ENCODE peak calls at places on chromosomes 7 and 10, in nine cellular contexts. C is heart left ventricle; V is H1; O is sigmoid colon; T is colonic mucosa; K is A549; L is mammary epithelial cell; W is effector memory CD4-positive, alpha-beta T cell; G is spleen. Q is an unnamed sample. For H3K4me1, the result is how much of the 10 kb centered on the place peaks cover.

GRCh38 chr7:4681922-4682620 is at the start of gene FOXK1:
- DNase-seq in C (peak), V (peak), O (peak), T (peak), K (peak), L (peak), W (peak), G (peak), Q (peak)

GRCh38 chr10:1266033-1266802 is 210.0 kb downstream of the WDR37 start:
- DNase-seq in C (no peak), V (no peak), O (no peak), T (no peak), K (no peak), L (no peak), W (no peak), G (peak), Q (no peak)

GRCh38 chr7:16060492-16060891 is 360.8 kb downstream of the CRPPA start:
- DNase-seq in C (no peak), V (no peak), O (no peak), T (no peak), K (no peak), L (no peak), W (no peak), G (no peak), Q (no peak)

GRCh38 chr7:87312215-87312865 is 33.1 kb upstream of the CROT start:
- DNase-seq in C (peak), V (peak), O (no peak), T (peak), K (peak), L (peak), W (peak), G (no peak), Q (peak)

GRCh38 chr7:121126201-121126600 is 137.7 kb downstream of the CPED1 start:
- DNase-seq in C (no peak), V (no peak), O (no peak), T (no peak), K (no peak), L (no peak), W (no peak), G (no peak), Q (no peak)

GRCh38 chr7:105691692-105692564 is 110.6 kb upstream of the EFCAB10 start:
- DNase-seq in C (peak), V (no peak), O (peak), T (peak), K (no peak), L (peak), W (peak), G (peak), Q (no peak)

GRCh38 chr7:26436996-26437547 is 145.4 kb downstream of the SNX10 start:
- DNase-seq in C (no peak), V (no peak), O (no peak), T (no peak), K (no peak), L (no peak), W (no peak), G (no peak), Q (no peak)

GRCh38 chr10:118430190-118430589 is 88.1 kb upstream of the FAM204A start:
- DNase-seq in C (no peak), V (no peak), O (no peak), T (no peak), K (no peak), L (no peak), W (no peak), G (no peak), Q (no peak)

GRCh38 chr7:123355576-123356195 is 155.9 kb upstream of the SLC13A1 start:
- DNase-seq in C (no peak), V (no peak), O (no peak), T (no peak), K (no peak), L (peak), W (no peak), G (no peak), Q (peak)

GRCh38 chr10:119817991-119818888 is 54.4 kb downstream of the MCMBP start:
- DNase-seq in C (peak), V (peak), O (peak), T (peak), K (no peak), L (no peak), W (no peak), G (peak), Q (peak)

GRCh38 chr7:155874010-155874409 is 61.7 kb upstream of the SHH start:
- DNase-seq in C (no peak), V (peak), O (peak), T (no peak), K (no peak), L (no peak), W (no peak), G (peak), Q (no peak)

GRCh38 chr10:47381427-47382379 is 2.4 kb downstream of the ZNF488 start:
- DNase-seq in C (peak), V (peak), O (peak), T (peak), K (no peak), L (no peak), W (no peak), G (no peak), Q (no peak)

GRCh38 chr10:4383683-4384082 is 442.3 kb upstream of the AKR1E2 start:
- DNase-seq in C (no peak), V (no peak), O (no peak), T (no peak), K (no peak), L (no peak), W (no peak), G (no peak), Q (no peak)

GRCh38 chr10:34690403-34691049 is 124.6 kb downstream of the PARD3 start:
- DNase-seq in C (no peak), V (no peak), O (no peak), T (peak), K (no peak), L (no peak), W (no peak), G (no peak), Q (no peak)

GRCh38 chr10:71860243-71861029 is 9.4 kb upstream of the PSAP start:
- DNase-seq in C (peak), V (peak), O (peak), T (peak), K (peak), L (peak), W (no peak), G (peak), Q (peak)

GRCh38 chr7:119413314-119413805 is 859.6 kb upstream of the KCND2 start:
- DNase-seq in C (no peak), V (no peak), O (peak), T (no peak), K (no peak), L (no peak), W (no peak), G (peak), Q (no peak)

GRCh38 chr10:67771200-67771599 is 66.8 kb downstream of the DNAJC12 start:
- DNase-seq in C (no peak), V (no peak), O (no peak), T (no peak), K (no peak), L (no peak), W (no peak), G (no peak), Q (no peak)

GRCh38 chr10:27526242-27526641 is 22.1 kb downstream of the RAB18 start:
- DNase-seq in C (no peak), V (no peak), O (no peak), T (no peak), K (no peak), L (no peak), W (no peak), G (no peak), Q (no peak)

GRCh38 chr10:100122780-100123179 is 41.1 kb upstream of the CPN1 start:
- DNase-seq in C (no peak), V (no peak), O (no peak), T (no peak), K (no peak), L (no peak), W (no peak), G (no peak), Q (no peak)

GRCh38 chr10:4512557-4513286 is 313.3 kb upstream of the AKR1E2 start:
- DNase-seq in C (peak), V (no peak), O (peak), T (peak), K (peak), L (peak), W (no peak), G (no peak), Q (peak)

GRCh38 chr10:4051011-4051407 is 266.0 kb upstream of the KLF6 start:
- DNase-seq in C (no peak), V (no peak), O (peak), T (no peak), K (no peak), L (no peak), W (no peak), G (no peak), Q (no peak)

GRCh38 chr10:90314718-90315117 is 543.1 kb downstream of the HTR7 start:
- DNase-seq in C (no peak), V (no peak), O (no peak), T (no peak), K (no peak), L (no peak), W (no peak), G (no peak), Q (no peak)

GRCh38 chr10:132713421-132714095 is 72.4 kb downstream of the NKX6-2 start:
- DNase-seq in C (no peak), V (no peak), O (peak), T (no peak), K (no peak), L (no peak), W (no peak), G (peak), Q (peak)

DNA sequence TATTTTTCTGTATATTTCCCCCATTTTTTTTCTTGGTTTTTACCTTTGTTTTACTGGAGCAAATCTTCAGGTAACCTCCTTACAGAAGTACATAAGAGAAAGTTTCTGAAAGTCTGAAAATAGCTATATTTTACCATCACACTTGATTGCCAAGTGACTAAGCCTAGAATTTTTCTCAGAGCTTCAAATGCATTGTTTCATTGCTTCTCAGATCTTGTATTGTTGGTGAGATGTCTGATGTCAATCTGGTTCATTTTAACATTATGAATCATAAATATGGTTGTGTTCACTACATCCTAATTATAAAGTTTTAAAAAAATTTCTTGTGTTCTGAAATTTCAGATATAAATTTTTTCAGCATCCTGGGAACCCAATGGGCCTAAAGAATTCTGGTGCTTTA is 228.2 kb downstream of the AHR start:
- DNase-seq in C (no peak), V (no peak), O (no peak), T (no peak), K (no peak), L (peak), W (no peak), G (no peak), Q (no peak)
- H3K4me1 ChIP-seq in C (under half), V (under half), O (under half), T (under half), K (under half), L (under half), W (under half), G (under half), Q (under half)

DNA sequence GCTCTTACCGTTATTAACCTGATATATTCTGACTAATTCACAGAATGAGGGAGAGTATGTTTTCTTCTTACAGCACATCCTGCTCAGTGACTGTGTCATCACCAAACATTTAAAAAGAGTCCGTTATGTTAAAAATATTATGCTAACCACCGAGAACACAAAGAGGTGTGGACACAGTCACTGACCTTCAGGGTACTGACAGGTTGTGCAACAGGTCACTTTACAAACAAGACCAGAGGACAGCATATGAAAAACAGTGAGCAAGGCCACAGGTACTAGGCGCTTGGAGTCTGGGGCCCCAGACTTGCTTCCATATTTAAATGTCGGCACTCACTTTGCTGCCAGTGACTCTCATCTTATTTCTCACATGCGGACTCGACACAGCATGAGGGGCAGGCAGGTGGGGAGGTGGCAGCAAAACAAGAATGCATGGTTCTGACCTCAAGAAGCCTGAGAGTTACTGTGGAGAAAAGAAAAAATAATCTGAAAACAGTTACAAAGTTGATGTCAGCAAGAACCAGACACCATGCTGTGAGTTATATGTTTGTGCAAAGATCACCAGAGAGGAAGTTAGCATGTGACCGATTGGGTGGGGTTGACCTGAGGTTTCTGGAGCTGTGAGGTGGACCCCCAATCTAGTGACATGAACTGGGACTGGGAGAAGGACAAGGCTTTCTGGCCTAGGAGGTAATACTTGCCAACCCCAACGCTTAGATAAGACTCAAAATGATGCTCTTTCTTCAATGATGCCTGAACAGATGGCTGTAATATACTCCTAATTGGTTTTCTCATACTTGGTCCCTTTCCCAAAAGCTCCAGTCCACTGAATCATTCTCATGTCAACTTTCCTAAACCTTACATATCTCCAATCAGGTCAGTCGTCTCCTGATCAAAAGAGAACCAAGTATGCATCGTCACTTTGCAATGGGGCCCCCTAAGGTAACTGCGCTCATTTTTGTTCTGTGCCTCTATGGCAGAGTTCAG is 102.4 kb downstream of the HIPK2 start:
- DNase-seq in C (no peak), V (no peak), O (no peak), T (no peak), K (no peak), L (no peak), W (no peak), G (no peak), Q (no peak)
- H3K4me3 ChIP-seq in C (no peak), V (no peak), O (no peak), T (no peak), K (no peak), L (no peak), W (no peak), G (no peak), Q (no peak)

GRCh38 chr7:130904031-130904757 is 170.2 kb upstream of the KLF14 start:
- DNase-seq in C (no peak), V (no peak), O (no peak), T (no peak), K (peak), L (peak), W (no peak), G (no peak), Q (no peak)
- H3K4me1 ChIP-seq in C (half or more), V (under half), O (half or more), T (under half), K (half or more), L (half or more), W (under half), G (half or more), Q (under half)

GRCh38 chr10:131177431-131178327 is 133.8 kb downstream of the TCERG1L start:
- DNase-seq in C (no peak), V (peak), O (peak), T (no peak), K (no peak), L (no peak), W (no peak), G (peak), Q (no peak)

GRCh38 chr10:131178521-131178920 is 133.0 kb downstream of the TCERG1L start:
- DNase-seq in C (no peak), V (no peak), O (peak), T (no peak), K (no peak), L (no peak), W (no peak), G (peak), Q (no peak)

GRCh38 chr10:131180086-131180485 is 131.4 kb downstream of the TCERG1L start:
- DNase-seq in C (no peak), V (peak), O (no peak), T (no peak), K (no peak), L (no peak), W (no peak), G (no peak), Q (no peak)

GRCh38 chr10:131179386-131179785 is 132.1 kb downstream of the TCERG1L start:
- DNase-seq in C (no peak), V (peak), O (peak), T (no peak), K (no peak), L (no peak), W (no peak), G (peak), Q (no peak)

DNA sequence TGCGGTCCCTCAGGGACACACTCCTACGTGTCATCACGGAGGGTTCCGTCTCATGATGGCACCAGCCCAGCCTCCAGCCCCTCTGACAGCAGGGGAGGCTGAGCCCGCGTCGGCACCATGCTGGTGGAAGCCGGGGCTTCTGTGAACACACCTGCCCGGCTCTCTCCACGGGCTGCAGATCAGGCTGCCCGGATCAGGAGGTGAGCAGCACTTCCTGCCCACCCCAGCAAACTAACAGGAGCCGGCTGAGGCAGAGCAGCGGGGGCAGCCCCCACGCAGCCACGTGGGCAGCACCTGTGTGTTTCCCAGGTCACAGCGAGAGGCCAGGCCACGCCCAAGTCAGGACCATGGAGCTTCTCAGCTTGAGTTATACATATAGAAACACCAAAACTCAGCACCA is 132.6 kb downstream of the TCERG1L start:
- DNase-seq in C (no peak), V (peak), O (peak), T (no peak), K (no peak), L (no peak), W (no peak), G (peak), Q (no peak)
- H3K4me3 ChIP-seq in C (no peak), V (no peak), O (no peak), T (no peak), K (no peak), L (no peak), W (no peak), G (no peak), Q (no peak)

DNA sequence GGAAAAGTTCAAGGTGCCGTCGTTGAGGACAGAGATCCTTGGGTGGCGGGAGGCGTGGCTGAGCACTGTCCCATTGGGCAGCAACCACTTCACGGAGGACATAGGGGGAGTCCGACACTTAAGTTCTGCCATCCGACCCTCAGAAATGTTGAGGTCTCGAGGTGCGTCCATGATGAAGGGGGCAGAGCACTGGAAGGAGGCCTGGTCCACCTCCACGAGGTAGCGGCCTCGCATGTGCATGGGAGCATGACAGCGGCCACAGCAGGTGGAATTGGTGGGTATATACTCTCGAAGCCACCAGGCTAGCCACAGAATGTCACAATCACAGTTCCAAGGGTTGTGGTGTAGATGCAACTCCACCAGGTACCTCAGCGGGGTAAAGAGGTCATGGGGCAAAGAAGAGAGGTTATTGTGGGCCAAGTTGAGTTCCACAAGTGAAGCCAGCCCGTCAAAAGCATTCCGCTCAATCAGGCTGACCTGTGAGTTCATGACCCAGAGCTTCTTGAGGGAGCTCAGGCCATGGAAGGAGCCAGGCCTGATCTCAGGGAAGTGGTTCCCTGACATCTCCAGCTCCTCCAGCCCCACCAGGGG is 1.7 kb downstream of the LRRC4 start:
- DNase-seq in C (no peak), V (no peak), O (no peak), T (no peak), K (no peak), L (no peak), W (no peak), G (peak), Q (no peak)
- H3K4me1 ChIP-seq in C (under half), V (under half), O (under half), T (under half), K (under half), L (under half), W (under half), G (half or more), Q (under half)

GRCh38 chr7:1457059-1457948 is 2.0 kb downstream of the MICALL2 start:
- DNase-seq in C (no peak), V (no peak), O (no peak), T (peak), K (no peak), L (no peak), W (no peak), G (no peak), Q (no peak)
- H3K4me3 ChIP-seq in C (peak), V (no peak), O (peak), T (peak), K (peak), L (peak), W (no peak), G (peak), Q (no peak)

GRCh38 chr7:73718438-73718881 is 1.0 kb downstream of the STX1A start:
- DNase-seq in C (no peak), V (no peak), O (no peak), T (no peak), K (no peak), L (peak), W (no peak), G (no peak), Q (no peak)
- H3K4me1 ChIP-seq in C (under half), V (under half), O (under half), T (under half), K (half or more), L (under half), W (under half), G (under half), Q (under half)

GRCh38 chr7:131606346-131607290 is 50.2 kb upstream of the PODXL start:
- DNase-seq in C (no peak), V (no peak), O (no peak), T (no peak), K (no peak), L (peak), W (no peak), G (no peak), Q (no peak)

GRCh38 chr7:131604841-131605279 is 48.4 kb upstream of the PODXL start:
- DNase-seq in C (no peak), V (no peak), O (no peak), T (no peak), K (peak), L (peak), W (no peak), G (no peak), Q (no peak)

GRCh38 chr7:131603932-131604331 is 47.5 kb upstream of the PODXL start:
- DNase-seq in C (no peak), V (no peak), O (no peak), T (no peak), K (no peak), L (peak), W (no peak), G (no peak), Q (no peak)

GRCh38 chr7:131607291-131608111 is 51.1 kb upstream of the PODXL start:
- DNase-seq in C (no peak), V (no peak), O (no peak), T (no peak), K (no peak), L (no peak), W (no peak), G (no peak), Q (no peak)

GRCh38 chr7:131605280-131605878 is 49.0 kb upstream of the PODXL start:
- DNase-seq in C (no peak), V (peak), O (no peak), T (no peak), K (no peak), L (no peak), W (no peak), G (no peak), Q (peak)
- H3K4me3 ChIP-seq in C (no peak), V (no peak), O (no peak), T (no peak), K (no peak), L (no peak), W (no peak), G (no peak), Q (no peak)